ENCODE peak calls at places on chromosome 11, in ten cellular contexts. One of them, this sample, is unnamed.

GRCh38 chr11:69423181-69423580 is 58.3 kb upstream of the LINC01488 start:
- DNase-seq in spleen: peak; percentile 47
- DNase-seq in endothelial cell of umbilical vein: no peak
- DNase-seq in breast epithelium: no peak
- DNase-seq in HCT116: no peak
- DNase-seq in stomach: no peak
- DNase-seq in K562: no peak
- DNase-seq in HepG2: no peak
- DNase-seq in GM12878: no peak
- DNase-seq in transverse colon: no peak
- DNase-seq in this sample: no peak

GRCh38 chr11:35145249-35145648 is 6.3 kb downstream of the CD44 start:
- DNase-seq in spleen: no peak
- DNase-seq in endothelial cell of umbilical vein: no peak
- DNase-seq in breast epithelium: no peak
- DNase-seq in HCT116: no peak
- DNase-seq in stomach: peak; percentile 50
- DNase-seq in K562: peak; percentile 17
- DNase-seq in HepG2: no peak
- DNase-seq in GM12878: peak; percentile 86
- DNase-seq in transverse colon: peak; percentile 70
- DNase-seq in this sample: no peak

GRCh38 chr11:128288368-128288767 is 299.0 kb downstream of the ETS1 start:
- DNase-seq in spleen: no peak
- DNase-seq in endothelial cell of umbilical vein: no peak
- DNase-seq in breast epithelium: no peak
- DNase-seq in HCT116: no peak
- DNase-seq in stomach: no peak
- DNase-seq in K562: no peak
- DNase-seq in HepG2: no peak
- DNase-seq in GM12878: no peak
- DNase-seq in transverse colon: no peak
- DNase-seq in this sample: no peak

GRCh38 chr11:58222730-58223129 is 6.0 kb downstream of the OR10Q1 start:
- DNase-seq in spleen: no peak
- DNase-seq in endothelial cell of umbilical vein: no peak
- DNase-seq in breast epithelium: no peak
- DNase-seq in HCT116: no peak
- DNase-seq in stomach: no peak
- DNase-seq in K562: no peak
- DNase-seq in HepG2: no peak
- DNase-seq in GM12878: no peak
- DNase-seq in transverse colon: no peak
- DNase-seq in this sample: no peak

GRCh38 chr11:128909438-128910125 is 18.4 kb downstream of the KCNJ5 start:
- DNase-seq in spleen: no peak
- DNase-seq in endothelial cell of umbilical vein: peak; percentile 39
- DNase-seq in breast epithelium: peak; percentile 58
- DNase-seq in HCT116: no peak
- DNase-seq in stomach: no peak
- DNase-seq in K562: no peak
- DNase-seq in HepG2: no peak
- DNase-seq in GM12878: no peak
- DNase-seq in transverse colon: no peak
- DNase-seq in this sample: no peak

GRCh38 chr11:45108070-45109064 is 38.1 kb upstream of the PRDM11 start:
- DNase-seq in spleen: no peak
- DNase-seq in endothelial cell of umbilical vein: peak; percentile 14
- DNase-seq in breast epithelium: no peak
- DNase-seq in HCT116: no peak
- DNase-seq in stomach: no peak
- DNase-seq in K562: no peak
- DNase-seq in HepG2: no peak
- DNase-seq in GM12878: no peak
- DNase-seq in transverse colon: peak; percentile 48
- DNase-seq in this sample: no peak

GRCh38 chr11:44356351-44356750 is 46.4 kb upstream of the ALX4 start:
- DNase-seq in spleen: no peak
- DNase-seq in endothelial cell of umbilical vein: no peak
- DNase-seq in breast epithelium: no peak
- DNase-seq in HCT116: no peak
- DNase-seq in stomach: no peak
- DNase-seq in K562: no peak
- DNase-seq in HepG2: no peak
- DNase-seq in GM12878: no peak
- DNase-seq in transverse colon: no peak
- DNase-seq in this sample: no peak

GRCh38 chr11:69801513-69802335 is 17.5 kb downstream of the FGF3 start:
- DNase-seq in spleen: no peak
- DNase-seq in endothelial cell of umbilical vein: peak; percentile 35
- DNase-seq in breast epithelium: no peak
- DNase-seq in HCT116: peak; percentile 64
- DNase-seq in stomach: peak; percentile 30
- DNase-seq in K562: peak; percentile 47
- DNase-seq in HepG2: peak; percentile 34
- DNase-seq in GM12878: no peak
- DNase-seq in transverse colon: no peak
- DNase-seq in this sample: no peak

GRCh38 chr11:126452718-126453117 is 97.2 kb downstream of the ST3GAL4 start:
- DNase-seq in spleen: no peak
- DNase-seq in endothelial cell of umbilical vein: no peak
- DNase-seq in breast epithelium: no peak
- DNase-seq in HCT116: no peak
- DNase-seq in stomach: no peak
- DNase-seq in K562: no peak
- DNase-seq in HepG2: no peak
- DNase-seq in GM12878: no peak
- DNase-seq in transverse colon: no peak
- DNase-seq in this sample: no peak

GRCh38 chr11:78902771-78903507 is 328.3 kb upstream of the NARS2 start:
- DNase-seq in spleen: no peak
- DNase-seq in endothelial cell of umbilical vein: peak; percentile 4
- DNase-seq in breast epithelium: no peak
- DNase-seq in HCT116: no peak
- DNase-seq in stomach: no peak
- DNase-seq in K562: peak; percentile 9
- DNase-seq in HepG2: no peak
- DNase-seq in GM12878: no peak
- DNase-seq in transverse colon: no peak
- DNase-seq in this sample: no peak

GRCh38 chr11:69173925-69174591 is 18.3 kb downstream of the SMIM38 start:
- DNase-seq in spleen: peak; percentile 37
- DNase-seq in endothelial cell of umbilical vein: no peak
- DNase-seq in breast epithelium: peak; percentile 69
- DNase-seq in HCT116: no peak
- DNase-seq in stomach: no peak
- DNase-seq in K562: no peak
- DNase-seq in HepG2: peak; percentile 46
- DNase-seq in GM12878: no peak
- DNase-seq in transverse colon: no peak
- DNase-seq in this sample: no peak

GRCh38 chr11:64675417-64676252 is 47.4 kb downstream of the NRXN2 start:
- DNase-seq in spleen: no peak
- DNase-seq in endothelial cell of umbilical vein: no peak
- DNase-seq in breast epithelium: no peak
- DNase-seq in HCT116: no peak
- DNase-seq in stomach: no peak
- DNase-seq in K562: no peak
- DNase-seq in HepG2: no peak
- DNase-seq in GM12878: no peak
- DNase-seq in transverse colon: no peak
- DNase-seq in this sample: peak; percentile 82

GRCh38 chr11:3807856-3808845 is at the start of gene PGAP2:
- DNase-seq in spleen: peak; percentile 93
- DNase-seq in endothelial cell of umbilical vein: peak; percentile 57
- DNase-seq in breast epithelium: peak; percentile 55
- DNase-seq in HCT116: peak; percentile 61
- DNase-seq in stomach: peak; percentile 68
- DNase-seq in K562: peak; percentile 87
- DNase-seq in HepG2: peak; percentile 61
- DNase-seq in GM12878: no peak
- DNase-seq in transverse colon: peak; percentile 77
- DNase-seq in this sample: peak; percentile 72
- TF ChIP-seq POLR2A in spleen: no peak
- TF ChIP-seq POLR2A in endothelial cell of umbilical vein: no peak
- TF ChIP-seq POLR2A in breast epithelium: no peak
- TF ChIP-seq POLR2A in HCT116: no peak
- TF ChIP-seq POLR2A in stomach: no peak
- TF ChIP-seq POLR2A in K562: peak; percentile 46
- TF ChIP-seq POLR2A in HepG2: no peak
- TF ChIP-seq POLR2A in GM12878: peak; percentile 46
- TF ChIP-seq POLR2A in transverse colon: peak; percentile 11
- TF ChIP-seq POLR2A in this sample: no peak

GRCh38 chr11:125141686-125142535 is 22.6 kb upstream of the PKNOX2 start:
- DNase-seq in spleen: peak; percentile 87
- DNase-seq in endothelial cell of umbilical vein: peak; percentile 52
- DNase-seq in breast epithelium: no peak
- DNase-seq in HCT116: no peak
- DNase-seq in stomach: peak; percentile 51
- DNase-seq in K562: peak; percentile 56
- DNase-seq in HepG2: no peak
- DNase-seq in GM12878: no peak
- DNase-seq in transverse colon: peak; percentile 30
- DNase-seq in this sample: no peak
- TF ChIP-seq POLR2AphosphoS5 in spleen: no peak
- TF ChIP-seq POLR2AphosphoS5 in endothelial cell of umbilical vein: no peak
- TF ChIP-seq POLR2AphosphoS5 in breast epithelium: no peak
- TF ChIP-seq POLR2AphosphoS5 in HCT116: no peak
- TF ChIP-seq POLR2AphosphoS5 in stomach: no peak
- TF ChIP-seq POLR2AphosphoS5 in K562: no peak
- TF ChIP-seq POLR2AphosphoS5 in HepG2: no peak
- TF ChIP-seq POLR2AphosphoS5 in GM12878: no peak
- TF ChIP-seq POLR2AphosphoS5 in transverse colon: no peak
- TF ChIP-seq POLR2AphosphoS5 in this sample: no peak

GRCh38 chr11:113974741-113975470 is at the start of gene HTR3A:
- DNase-seq in spleen: no peak
- DNase-seq in endothelial cell of umbilical vein: peak; percentile 57
- DNase-seq in breast epithelium: no peak
- DNase-seq in HCT116: peak; percentile 69
- DNase-seq in stomach: peak; percentile 92
- DNase-seq in K562: peak; percentile 72
- DNase-seq in HepG2: peak; percentile 9
- DNase-seq in GM12878: no peak
- DNase-seq in transverse colon: peak; percentile 53
- DNase-seq in this sample: no peak

GRCh38 chr11:113967361-113967760 is 7.5 kb upstream of the HTR3A start:
- DNase-seq in spleen: no peak
- DNase-seq in endothelial cell of umbilical vein: no peak
- DNase-seq in breast epithelium: no peak
- DNase-seq in HCT116: no peak
- DNase-seq in stomach: no peak
- DNase-seq in K562: no peak
- DNase-seq in HepG2: no peak
- DNase-seq in GM12878: no peak
- DNase-seq in transverse colon: no peak
- DNase-seq in this sample: no peak

GRCh38 chr11:113977071-113977490 is 2.2 kb downstream of the HTR3A start:
- DNase-seq in spleen: no peak
- DNase-seq in endothelial cell of umbilical vein: no peak
- DNase-seq in breast epithelium: no peak
- DNase-seq in HCT116: no peak
- DNase-seq in stomach: no peak
- DNase-seq in K562: no peak
- DNase-seq in HepG2: no peak
- DNase-seq in GM12878: no peak
- DNase-seq in transverse colon: no peak
- DNase-seq in this sample: no peak

GRCh38 chr11:113971506-113972195 is 3.3 kb upstream of the HTR3A start:
- DNase-seq in spleen: no peak
- DNase-seq in endothelial cell of umbilical vein: no peak
- DNase-seq in breast epithelium: no peak
- DNase-seq in HCT116: no peak
- DNase-seq in stomach: no peak
- DNase-seq in K562: no peak
- DNase-seq in HepG2: no peak
- DNase-seq in GM12878: no peak
- DNase-seq in transverse colon: no peak
- DNase-seq in this sample: no peak
- H3K27me3 ChIP-seq in spleen: peaks cover 4% of the 10 kb centered on the region
- H3K27me3 ChIP-seq in endothelial cell of umbilical vein: peaks cover 6% of the 10 kb centered on the region
- H3K27me3 ChIP-seq in breast epithelium: no peaks in the 10 kb centered on the region
- H3K27me3 ChIP-seq in HCT116: peaks cover 8% of the 10 kb centered on the region
- H3K27me3 ChIP-seq in stomach: no peaks in the 10 kb centered on the region
- H3K27me3 ChIP-seq in K562: peaks cover 50% of the 10 kb centered on the region
- H3K27me3 ChIP-seq in HepG2: peaks cover 5% of the 10 kb centered on the region
- H3K27me3 ChIP-seq in GM12878: peaks cover 4% of the 10 kb centered on the region
- H3K27me3 ChIP-seq in transverse colon: peaks cover 12% of the 10 kb centered on the region
- H3K27me3 ChIP-seq in this sample: peaks cover 5% of the 10 kb centered on the region

DNA sequence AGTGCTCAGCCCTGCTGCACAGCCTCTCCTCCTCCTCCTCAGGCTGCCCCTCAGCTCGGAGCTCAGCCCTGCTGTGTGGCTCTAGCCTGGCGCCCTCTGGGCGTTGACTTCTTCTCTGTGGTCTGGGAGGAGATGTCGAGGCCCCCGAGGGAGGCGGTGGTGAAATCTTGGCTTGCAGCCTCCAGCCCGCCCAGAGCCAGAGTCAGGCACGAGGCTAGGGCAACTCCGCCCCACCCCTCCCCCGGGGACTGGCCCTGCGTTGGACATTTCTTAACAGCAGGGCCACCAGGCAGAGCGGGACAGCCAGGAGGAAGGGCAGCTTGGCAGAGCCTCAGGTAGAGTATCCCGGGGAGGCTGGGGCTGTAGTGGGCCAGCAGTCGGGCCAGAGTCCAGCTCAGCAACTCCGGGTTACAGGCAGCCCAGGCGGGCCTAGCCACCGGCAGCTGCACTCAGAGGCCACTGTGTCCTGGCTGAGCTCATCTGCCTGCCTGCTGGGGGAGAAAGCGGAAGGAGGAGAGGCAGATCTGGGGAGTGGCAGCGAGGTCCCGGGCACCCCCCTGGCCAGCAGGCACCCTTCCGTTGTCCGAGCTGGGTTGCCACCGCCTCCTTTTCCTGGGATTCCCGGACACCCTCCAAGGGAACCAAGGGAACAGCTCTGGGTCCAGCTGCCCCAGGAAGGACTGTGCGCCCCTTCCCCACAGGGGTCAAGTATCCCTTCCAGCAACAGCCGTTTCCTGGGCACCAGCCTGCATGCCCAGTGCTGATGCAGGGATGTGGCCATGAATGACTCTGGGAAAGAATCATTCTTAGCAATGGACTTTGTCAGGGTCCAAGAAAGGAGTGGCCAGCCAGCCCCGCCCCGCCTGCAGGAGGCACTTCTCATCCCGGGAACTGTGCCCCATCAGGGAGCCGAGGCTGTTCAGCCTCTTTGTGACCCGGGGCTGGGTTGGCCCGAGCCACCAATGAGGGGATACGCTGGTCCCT is at the start of gene ALDH3B1:
- DNase-seq in spleen: peak; percentile 93
- DNase-seq in endothelial cell of umbilical vein: peak; percentile 40
- DNase-seq in breast epithelium: peak; percentile 85
- DNase-seq in HCT116: peak; percentile 60
- DNase-seq in stomach: peak; percentile 95
- DNase-seq in K562: peak; percentile 86
- DNase-seq in HepG2: peak; percentile 73
- DNase-seq in GM12878: no peak
- DNase-seq in transverse colon: peak; percentile 92
- DNase-seq in this sample: peak; percentile 96
- TF ChIP-seq POLR2A in spleen: peak; percentile 7
- TF ChIP-seq POLR2A in endothelial cell of umbilical vein: no peak
- TF ChIP-seq POLR2A in breast epithelium: no peak
- TF ChIP-seq POLR2A in HCT116: peak; percentile 38
- TF ChIP-seq POLR2A in stomach: no peak
- TF ChIP-seq POLR2A in K562: no peak
- TF ChIP-seq POLR2A in HepG2: peak; percentile 62
- TF ChIP-seq POLR2A in GM12878: no peak
- TF ChIP-seq POLR2A in transverse colon: peak; percentile 79
- TF ChIP-seq POLR2A in this sample: peak; percentile 15